ENCODE peak calls at places on chromosome 12, in six cellular contexts. C is GM12865, T is left lung, D is foreskin fibroblast, W is fibroblast of mammary gland, H is AG09309. X is an unnamed sample.

GRCh38 chr12:46005151-46005797 is 14.9 kb upstream of the SCAF11 start:
- DNase-seq in W (peak; percentile 36), H (no peak), D (no peak), T (no peak), C (no peak), X (peak; percentile 46)

GRCh38 chr12:62907561-62907960 is 27.4 kb downstream of the PPM1H start:
- DNase-seq in C (no peak), D (no peak), W (no peak), H (no peak), T (no peak), X (no peak)

GRCh38 chr12:7039403-7039802 is 21.1 kb upstream of the C1S start:
- DNase-seq in T (no peak), C (no peak), D (no peak), H (no peak), W (no peak), X (no peak)

GRCh38 chr12:68953536-68953935 is 20.6 kb upstream of the CPM start:
- DNase-seq in D (no peak), W (no peak), T (no peak), H (no peak), C (no peak), X (no peak)

GRCh38 chr12:89880695-89881350 is 172.2 kb upstream of the ATP2B1 start:
- DNase-seq in W (no peak), H (no peak), T (no peak), C (peak; percentile 96), D (no peak), X (no peak)

GRCh38 chr12:67697981-67698380 is 49.4 kb downstream of the DYRK2 start:
- DNase-seq in C (no peak), H (no peak), D (no peak), T (no peak), W (no peak), X (peak; percentile 45)

GRCh38 chr12:93679308-93679933 is 2.2 kb downstream of the CRADD start:
- DNase-seq in W (no peak), H (no peak), D (no peak), C (no peak), T (no peak), X (no peak)

GRCh38 chr12:48219635-48220034 is 16.5 kb upstream of the OR10AD1 start:
- DNase-seq in C (no peak), W (no peak), D (no peak), H (no peak), T (no peak), X (no peak)

GRCh38 chr12:49783917-49784676 is 42.7 kb downstream of the TMBIM6 start:
- DNase-seq in C (no peak), D (peak; percentile 87), W (peak; percentile 91), H (peak; percentile 70), T (no peak), X (peak; percentile 88)

GRCh38 chr12:22310712-22311111 is 23.8 kb downstream of the ST8SIA1 start:
- DNase-seq in D (no peak), W (no peak), C (no peak), H (no peak), T (no peak), X (no peak)

GRCh38 chr12:2214411-2214810 is 161.6 kb downstream of the CACNA1C start:
- DNase-seq in D (no peak), W (peak; percentile 23), H (no peak), T (no peak), C (no peak), X (no peak)

GRCh38 chr12:117063162-117063911 is 35.9 kb downstream of the TESC start:
- DNase-seq in H (no peak), T (peak; percentile 86), W (no peak), D (no peak), C (peak; percentile 32), X (no peak)

DNA sequence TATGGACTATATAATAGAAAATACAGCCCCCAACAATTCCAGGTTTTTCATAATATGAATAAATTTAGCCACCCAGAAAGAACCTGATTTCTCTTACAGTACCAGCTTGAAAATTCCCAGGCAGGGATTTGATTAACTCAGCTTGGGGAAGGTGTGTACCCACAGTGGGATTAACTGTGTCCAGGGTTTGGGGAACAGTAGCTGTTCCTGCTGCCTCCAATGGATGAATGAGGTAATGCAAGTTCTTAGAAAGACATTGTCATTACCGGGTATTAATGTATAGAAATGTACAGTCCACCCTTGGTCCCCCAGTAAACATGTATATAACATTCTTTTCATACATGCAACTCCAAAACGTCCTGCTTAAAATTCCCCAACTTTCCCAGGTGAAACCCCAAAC is 115.6 kb downstream of the LRIG3 start:
- DNase-seq in T (no peak), H (no peak), W (no peak), C (peak; percentile 9), D (no peak), X (no peak)
- TF ChIP-seq CTCF in T (no peak), H (peak; percentile 24), W (peak; percentile 46), C (peak; percentile 57), D (peak; percentile 5), X (peak; percentile 44)

GRCh38 chr12:15265868-15266267 is 44.7 kb upstream of the RERG start:
- DNase-seq in T (no peak), W (no peak), H (no peak), D (no peak), C (no peak), X (peak; percentile 53)
- H3K4me3 ChIP-seq in T (no peak overlapping the region), W (no peak overlapping the region), H (no peak overlapping the region), D (no peak overlapping the region), C (no peak overlapping the region), X (no peak overlapping the region)

GRCh38 chr12:39037115-39037514 is 131.7 kb upstream of the CPNE8 start:
- DNase-seq in W (no peak), C (no peak), H (no peak), T (no peak), D (no peak), X (no peak)
- TF ChIP-seq CTCF in W (no peak), C (no peak), H (no peak), T (no peak), D (no peak), X (no peak)

GRCh38 chr12:119145367-119145766 is 33.4 kb upstream of the HSPB8 start:
- DNase-seq in T (no peak), D (no peak), H (no peak), C (no peak), W (no peak), X (no peak)
- H3K4me3 ChIP-seq in T (no peak overlapping the region), D (no peak overlapping the region), H (no peak overlapping the region), C (no peak overlapping the region), W (no peak overlapping the region), X (no peak overlapping the region)

X was measured in fibroblast of the aortic adventitia.